ENCODE peak calls at places on chromosome 17, in four cellular contexts. Y is GM23338, A is osteoblast, I is adrenal gland. Z is an unnamed sample.
A peak's percentile ranks its signal among the peaks of the same experiment; 100 is the strongest.

GRCh38 chr17:47204722-47205418 is 4.3 kb upstream of the MYL4 start:
- DNase-seq in Y (no peak), A (peak; percentile 51), I (no peak), Z (no peak)

GRCh38 chr17:72588961-72589360 is 468.1 kb downstream of the SOX9 start:
- DNase-seq in Y (no peak), A (peak; percentile 73), I (no peak), Z (no peak)

GRCh38 chr17:65730711-65731169 is 169.3 kb upstream of the AXIN2 start:
- DNase-seq in Y (no peak), A (no peak), I (peak; percentile 21), Z (no peak)

GRCh38 chr17:72092710-72093322 is 28.0 kb upstream of the SOX9 start:
- DNase-seq in Y (no peak), A (no peak), I (no peak), Z (no peak)

GRCh38 chr17:15502315-15503112 is 35.1 kb upstream of the CDRT4 start:
- DNase-seq in Y (peak; percentile 97), A (peak; percentile 99), I (peak; percentile 85), Z (peak; percentile 82)

GRCh38 chr17:41413353-41413752 is 11.0 kb downstream of the KRT37 start:
- DNase-seq in Y (peak; percentile 76), A (no peak), I (no peak), Z (no peak)

GRCh38 chr17:33447090-33447489 is 154.0 kb upstream of the ASIC2 start:
- DNase-seq in Y (no peak), A (no peak), I (no peak), Z (no peak)

GRCh38 chr17:47262586-47262985 is 9.0 kb downstream of the ITGB3 start:
- DNase-seq in Y (no peak), A (no peak), I (no peak), Z (no peak)

GRCh38 chr17:36933174-36934143 is 3.8 kb upstream of the LHX1 start:
- DNase-seq in Y (peak; percentile 52), A (peak; percentile 91), I (no peak), Z (no peak)

GRCh38 chr17:35063514-35064223 is at the start of gene RFFL:
- DNase-seq in Y (peak; percentile 95), A (peak; percentile 92), I (peak; percentile 95), Z (peak; percentile 53)

GRCh38 chr17:43125967-43126910 is 1.1 kb upstream of the BRCA1 start:
- DNase-seq in Y (peak; percentile 25), A (no peak), I (no peak), Z (peak; percentile 36)

GRCh38 chr17:6749519-6749918 is 6.3 kb upstream of the XAF1 start:
- DNase-seq in Y (no peak), A (no peak), I (no peak), Z (no peak)

GRCh38 chr17:13323990-13324389 is 277.7 kb downstream of the HS3ST3A1 start:
- DNase-seq in Y (no peak), A (no peak), I (no peak), Z (no peak)

GRCh38 chr17:83136156-83136555 is 56.7 kb downstream of the METRNL start:
- DNase-seq in Y (no peak), A (peak; percentile 64), I (no peak), Z (peak; percentile 21)

GRCh38 chr17:37726891-37727780 is 17.7 kb downstream of the HNF1B start:
- DNase-seq in Y (no peak), A (no peak), I (no peak), Z (no peak)

GRCh38 chr17:40310882-40311391 is 2.0 kb downstream of the RARA start:
- DNase-seq in Y (no peak), A (no peak), I (no peak), Z (peak; percentile 78)

GRCh38 chr17:50026901-50027638 is 28.8 kb upstream of the ITGA3 start:
- DNase-seq in Y (peak; percentile 82), A (peak; percentile 92), I (peak; percentile 81), Z (peak; percentile 85)
- H3K27me3 ChIP-seq in Y (no peaks in the 10 kb centered on the region), A (no peaks in the 10 kb centered on the region), I (no peaks in the 10 kb centered on the region), Z (no peaks in the 10 kb centered on the region)

GRCh38 chr17:79991924-79992656 is 43.6 kb downstream of the TBC1D16 start:
- DNase-seq in Y (peak; percentile 34), A (peak; percentile 89), I (no peak), Z (no peak)
- TF ChIP-seq CTCF in Y (no peak), A (no peak), I (no peak), Z (peak; percentile 46)

DNA sequence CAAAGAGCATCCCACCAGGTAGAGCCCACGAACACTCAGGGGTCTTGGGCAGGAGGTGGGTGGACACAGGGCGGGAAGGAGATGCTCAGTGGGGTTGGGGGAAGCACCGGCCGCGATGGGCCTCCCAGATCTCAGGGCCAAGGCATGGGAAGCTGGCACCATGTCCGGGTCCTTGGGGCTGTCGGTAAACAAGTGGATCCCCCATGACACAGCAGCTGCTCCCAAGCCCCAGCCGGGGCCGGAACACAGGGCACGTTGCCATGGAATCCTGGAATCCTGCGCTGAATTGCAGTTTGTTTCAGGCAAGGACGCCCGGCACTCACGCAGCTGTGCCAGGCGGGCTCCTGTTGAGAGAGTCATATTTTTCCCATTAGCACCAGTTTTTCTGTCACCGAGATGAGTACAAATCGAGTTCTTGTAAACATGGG is 23.0 kb upstream of the CHMP6 start:
- DNase-seq in Y (no peak), A (peak; percentile 98), I (peak; percentile 63), Z (peak; percentile 78)
- H3K27me3 ChIP-seq in Y (no peaks in the 10 kb centered on the region), A (peaks cover 31% of the 10 kb centered on the region), I (no peaks in the 10 kb centered on the region), Z (no peaks in the 10 kb centered on the region)

GRCh38 chr17:17723354-17724261 is 42.4 kb downstream of the RAI1 start:
- DNase-seq in Y (peak; percentile 71), A (peak; percentile 97), I (peak; percentile 57), Z (no peak)
- TF ChIP-seq CTCF in Y (no peak), A (no peak), I (no peak), Z (no peak)

DNA sequence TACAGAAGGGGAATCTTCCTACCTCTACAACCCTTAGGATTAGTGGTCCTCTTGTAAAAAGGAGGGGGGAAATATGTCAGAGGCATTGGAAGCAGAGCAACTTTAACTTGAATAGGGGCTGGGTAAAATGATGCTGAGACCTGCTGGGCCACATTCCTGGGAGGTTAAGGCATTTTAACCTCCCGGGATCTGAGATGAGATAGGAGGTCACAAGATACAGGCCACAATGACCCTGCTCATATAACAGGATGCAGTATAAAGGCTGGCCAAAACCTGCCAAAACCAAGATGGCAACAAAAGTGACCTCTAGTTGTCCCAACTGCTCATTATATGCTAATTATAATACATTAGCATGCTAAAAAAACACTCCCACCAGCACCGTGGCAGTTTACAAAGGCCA is 6.4 kb upstream of the C1QTNF1 start:
- DNase-seq in Y (peak; percentile 60), A (no peak), I (no peak), Z (no peak)
- H3K27me3 ChIP-seq in Y (peaks cover 28% of the 10 kb centered on the region), A (no peaks in the 10 kb centered on the region), I (no peaks in the 10 kb centered on the region), Z (no peaks in the 10 kb centered on the region)